ENCODE peak calls at places on chromosomes 13 and 19, in ten cellular contexts. R, G, Z, J, P, D, U, W, V and H are unnamed samples.

GRCh38 chr19:54694648-54695047 is 29.6 kb upstream of the KIR3DL3 start:
- DNase-seq in R (no peak), G (no peak), Z (no peak), J (no peak), P (no peak), D (no peak), U (no peak), W (no peak), V (no peak), H (no peak)

GRCh38 chr19:4539697-4540581 is at the start of gene LRG1:
- DNase-seq in R (peak; percentile 47), G (no peak), Z (no peak), J (no peak), P (no peak), D (peak; percentile 88), U (no peak), W (no peak), V (no peak), H (peak; percentile 47)

GRCh38 chr13:50613356-50613831 is 230.1 kb downstream of the DLEU7 start:
- DNase-seq in R (no peak), G (no peak), Z (no peak), J (no peak), P (no peak), D (no peak), U (no peak), W (no peak), V (peak; percentile 82), H (no peak)

GRCh38 chr19:33373701-33374405 is at the start of gene CEBPG:
- DNase-seq in R (peak; percentile 82), G (no peak), Z (peak; percentile 37), J (no peak), P (no peak), D (peak; percentile 67), U (peak; percentile 54), W (peak; percentile 73), V (peak; percentile 69), H (no peak)

GRCh38 chr19:5293607-5294089 is 47.0 kb downstream of the PTPRS start:
- DNase-seq in R (peak; percentile 69), G (peak; percentile 79), Z (no peak), J (no peak), P (no peak), D (no peak), U (no peak), W (peak; percentile 88), V (peak; percentile 30), H (no peak)

GRCh38 chr19:13865578-13866462 is 11.1 kb upstream of the NANOS3 start:
- DNase-seq in R (no peak), G (no peak), Z (no peak), J (no peak), P (no peak), D (no peak), U (no peak), W (peak; percentile 64), V (no peak), H (no peak)

GRCh38 chr13:27952931-27953670 is 16.0 kb downstream of the CDX2 start:
- DNase-seq in R (no peak), G (no peak), Z (no peak), J (no peak), P (no peak), D (no peak), U (no peak), W (peak; percentile 36), V (no peak), H (peak; percentile 11)

GRCh38 chr19:54207908-54208783 is 7.5 kb downstream of the RPS9 start:
- DNase-seq in R (no peak), G (no peak), Z (peak; percentile 31), J (no peak), P (no peak), D (peak; percentile 88), U (no peak), W (no peak), V (peak; percentile 88), H (peak; percentile 74)

GRCh38 chr19:46413262-46414031 is at the start of gene CCDC8:
- DNase-seq in R (no peak), G (peak; percentile 97), Z (no peak), J (no peak), P (peak; percentile 77), D (peak; percentile 75), U (no peak), W (peak; percentile 97), V (peak; percentile 91), H (peak; percentile 39)

GRCh38 chr19:54100560-54100959 is at the start of gene OSCAR:
- DNase-seq in R (no peak), G (no peak), Z (no peak), J (no peak), P (no peak), D (peak; percentile 66), U (no peak), W (no peak), V (peak; percentile 33), H (no peak)

GRCh38 chr19:42202290-42202867 is 15.1 kb downstream of the DEDD2 start:
- DNase-seq in R (no peak), G (no peak), Z (no peak), J (no peak), P (no peak), D (no peak), U (no peak), W (no peak), V (no peak), H (no peak)